ENCODE peak calls at places on chromosomes 16 and 17, in ten cellular contexts. R is small intestine; I is GM19239; C is A172; F is stimulated activated CD4-positive, alpha-beta T cell treated with anti-CD3 and anti-CD28 coated beads, Interleukin-12 subunit alpha, Interleukin-12 subunit beta, amount 100 ng/mL, for 4 hours; V is activated CD4-positive, CD25-positive, alpha-beta regulatory T cell treated with anti-CD3 and anti-CD28 coated beads, Interleukin-2, amount 50 U/mL, for 72 hours; X is OCI-M1; E is progenitor cell of endocrine pancreas; Q is NCI-H1092; P is AG04450. B is an unnamed sample.

GRCh38 chr16:66574081-66574480 is 5.2 kb upstream of the CMTM2 start:
- DNase-seq in F (no peak), R (no peak), E (no peak), I (no peak), X (peak), Q (no peak), C (no peak), V (no peak), P (no peak), B (no peak)

GRCh38 chr16:8628981-8629725 is 7.7 kb downstream of the METTL22 start:
- DNase-seq in Q (no peak), E (no peak), F (no peak), P (no peak), R (no peak), X (no peak), V (no peak), C (no peak), I (no peak), B (no peak)

GRCh38 chr16:84585886-84586285 is 32.0 kb downstream of the COTL1 start:
- DNase-seq in E (no peak), P (no peak), R (no peak), V (no peak), X (no peak), C (no peak), I (peak), Q (no peak), F (no peak), B (peak)

GRCh38 chr17:68385490-68386215 is 71.6 kb downstream of the WIPI1 start:
- DNase-seq in P (no peak), F (no peak), V (no peak), X (no peak), Q (no peak), R (no peak), C (no peak), I (no peak), E (no peak), B (no peak)

GRCh38 chr17:28963212-28963611 is 11.9 kb upstream of the PHF12 start:
- DNase-seq in P (no peak), X (no peak), V (no peak), F (no peak), I (no peak), Q (no peak), R (no peak), C (no peak), E (no peak), B (no peak)

GRCh38 chr17:3944485-3945388 is 19.5 kb downstream of the ATP2A3 start:
- DNase-seq in I (peak), R (peak), V (peak), C (no peak), F (peak), Q (no peak), P (no peak), E (peak), X (peak), B (peak)

GRCh38 chr16:81099958-81100357 is 3.8 kb upstream of the GCSH start:
- DNase-seq in Q (no peak), I (no peak), F (no peak), C (no peak), X (peak), E (no peak), R (no peak), V (no peak), P (no peak), B (no peak)

GRCh38 chr17:76542566-76542971 is 2.7 kb downstream of the PRCD start:
- DNase-seq in F (no peak), Q (no peak), C (no peak), I (no peak), R (peak), V (no peak), X (no peak), P (no peak), E (no peak), B (no peak)

GRCh38 chr16:54174201-54174600 is 112.4 kb downstream of the IRX3 start:
- DNase-seq in Q (peak), X (no peak), P (no peak), C (no peak), R (no peak), F (no peak), V (no peak), E (no peak), I (no peak), B (no peak)

B was measured in K562.